ENCODE peak calls at places on chromosomes 2 and 18, in ten cellular contexts. N is 8988T; J is mammary epithelial cell; Y is dorsolateral prefrontal cortex; X is mesenteric fat pad; H is PC-3; T is stimulated activated naive CD4-positive, alpha-beta T cell; F is nephron progenitor cell; C is WTC11; O is right cardiac atrium. V is an unnamed sample.

GRCh38 chr2:121069434-121069969 is 215.5 kb downstream of the TFCP2L1 start:
- DNase-seq in N (no peak), J (no peak), Y (no peak), X (no peak), H (no peak), T (no peak), F (no peak), C (no peak), O (no peak), V (no peak)

GRCh38 chr18:475202-475624 is 25.3 kb downstream of the COLEC12 start:
- DNase-seq in N (peak; percentile 62), J (no peak), Y (no peak), X (no peak), H (peak; percentile 60), T (no peak), F (peak; percentile 27), C (peak; percentile 48), O (peak; percentile 54), V (no peak)

GRCh38 chr2:223997938-223998337 is 40.7 kb downstream of the MRPL44 start:
- DNase-seq in N (no peak), J (no peak), Y (no peak), X (no peak), H (no peak), T (no peak), F (no peak), C (no peak), O (no peak), V (no peak)

GRCh38 chr18:74066018-74066417 is 81.6 kb downstream of the FBXO15 start:
- DNase-seq in N (no peak), J (no peak), Y (no peak), X (no peak), H (no peak), T (no peak), F (no peak), C (no peak), O (no peak), V (no peak)

GRCh38 chr2:120879401-120880295 is 144.0 kb downstream of the GLI2 start:
- DNase-seq in N (peak; percentile 61), J (no peak), Y (no peak), X (no peak), H (no peak), T (no peak), F (no peak), C (no peak), O (no peak), V (no peak)

GRCh38 chr18:40159141-40160017 is 1795.7 kb upstream of the PIK3C3 start:
- DNase-seq in N (no peak), J (peak; percentile 34), Y (no peak), X (no peak), H (peak; percentile 41), T (no peak), F (no peak), C (no peak), O (no peak), V (no peak)

GRCh38 chr2:127448526-127448925 is 30.3 kb downstream of the PROC start:
- DNase-seq in N (no peak), J (no peak), Y (no peak), X (no peak), H (peak; percentile 60), T (no peak), F (no peak), C (no peak), O (no peak), V (no peak)

GRCh38 chr2:148875387-148876051 is 492 bp downstream of the KIF5C start:
- DNase-seq in N (peak; percentile 41), J (no peak), Y (no peak), X (no peak), H (no peak), T (no peak), F (peak; percentile 20), C (no peak), O (peak; percentile 44), V (no peak)

GRCh38 chr2:58107803-58108710 is 61.5 kb downstream of the VRK2 start:
- DNase-seq in N (no peak), J (peak; percentile 89), Y (no peak), X (no peak), H (peak; percentile 93), T (no peak), F (no peak), C (no peak), O (no peak), V (no peak)

GRCh38 chr2:25402477-25402876 is 60.8 kb upstream of the DNMT3A start:
- DNase-seq in N (no peak), J (no peak), Y (no peak), X (no peak), H (no peak), T (no peak), F (no peak), C (no peak), O (no peak), V (no peak)

GRCh38 chr2:23487735-23488492 is 102.9 kb downstream of the KLHL29 start:
- DNase-seq in N (no peak), J (peak; percentile 60), Y (no peak), X (no peak), H (no peak), T (no peak), F (no peak), C (no peak), O (peak; percentile 30), V (no peak)

GRCh38 chr2:96923810-96924774 is 54.2 kb upstream of the SEMA4C start:
- DNase-seq in N (no peak), J (no peak), Y (no peak), X (no peak), H (no peak), T (peak; percentile 46), F (no peak), C (no peak), O (no peak), V (no peak)

GRCh38 chr2:120465989-120466703 is 120.2 kb downstream of the INHBB start:
- DNase-seq in N (no peak), J (no peak), Y (no peak), X (no peak), H (no peak), T (no peak), F (peak; percentile 41), C (peak; percentile 81), O (no peak), V (no peak)

GRCh38 chr2:118032169-118033013 is 18.5 kb upstream of the CCDC93 start:
- DNase-seq in N (no peak), J (peak; percentile 23), Y (no peak), X (no peak), H (peak; percentile 68), T (no peak), F (peak; percentile 49), C (peak; percentile 38), O (no peak), V (no peak)

GRCh38 chr2:110744429-110744828 is 12.1 kb downstream of the ACOXL start:
- DNase-seq in N (no peak), J (no peak), Y (no peak), X (no peak), H (no peak), T (no peak), F (no peak), C (no peak), O (no peak), V (no peak)

GRCh38 chr2:233822781-233823730 is 31.3 kb downstream of the HJURP start:
- DNase-seq in N (no peak), J (no peak), Y (peak; percentile 38), X (peak; percentile 88), H (no peak), T (no peak), F (no peak), C (no peak), O (peak; percentile 25), V (peak; percentile 71)

GRCh38 chr2:230052299-230052698 is 16.4 kb downstream of the SLC16A14 start:
- DNase-seq in N (no peak), J (no peak), Y (no peak), X (no peak), H (no peak), T (no peak), F (no peak), C (no peak), O (no peak), V (no peak)

GRCh38 chr18:24111936-24112335 is 26.9 kb upstream of the CABYR start:
- DNase-seq in N (no peak), J (no peak), Y (no peak), X (no peak), H (peak; percentile 19), T (no peak), F (no peak), C (no peak), O (no peak), V (no peak)

GRCh38 chr2:31219131-31219969 is 2.0 kb upstream of the CAPN14 start:
- DNase-seq in N (no peak), J (no peak), Y (no peak), X (no peak), H (no peak), T (no peak), F (no peak), C (no peak), O (no peak), V (peak; percentile 57)

GRCh38 chr2:137893145-137893544 is 71.1 kb upstream of the HNMT start:
- DNase-seq in N (no peak), J (no peak), Y (no peak), X (no peak), H (no peak), T (no peak), F (no peak), C (no peak), O (no peak), V (no peak)

GRCh38 chr2:145617420-145617819 is 1097.5 kb upstream of the ZEB2 start:
- DNase-seq in N (no peak), J (no peak), Y (no peak), X (no peak), H (no peak), T (no peak), F (no peak), C (no peak), O (no peak), V (no peak)

GRCh38 chr2:238225911-238226697 is 13.7 kb downstream of the HES6 start:
- DNase-seq in N (no peak), J (no peak), Y (no peak), X (peak; percentile 87), H (no peak), T (no peak), F (no peak), C (no peak), O (peak; percentile 80), V (no peak)

GRCh38 chr2:73730810-73731209 is 6.3 kb downstream of the TPRKB start:
- DNase-seq in N (no peak), J (no peak), Y (no peak), X (no peak), H (no peak), T (no peak), F (no peak), C (no peak), O (no peak), V (no peak)

GRCh38 chr2:120761164-120761861 is 25.6 kb downstream of the GLI2 start:
- DNase-seq in N (no peak), J (no peak), Y (peak; percentile 39), X (peak; percentile 43), H (no peak), T (no peak), F (no peak), C (peak; percentile 12), O (peak; percentile 28), V (peak; percentile 63)

GRCh38 chr18:50659091-50660003 is 99.5 kb downstream of the MAPK4 start:
- DNase-seq in N (peak; percentile 35), J (peak; percentile 61), Y (no peak), X (peak; percentile 20), H (peak; percentile 27), T (no peak), F (no peak), C (no peak), O (no peak), V (peak; percentile 75)

GRCh38 chr2:225738735-225739134 is 339.2 kb downstream of the NYAP2 start:
- DNase-seq in N (no peak), J (no peak), Y (no peak), X (no peak), H (no peak), T (no peak), F (no peak), C (no peak), O (no peak), V (no peak)

GRCh38 chr2:238666543-238666942 is 181.3 kb upstream of the TWIST2 start:
- DNase-seq in N (no peak), J (no peak), Y (no peak), X (no peak), H (no peak), T (no peak), F (no peak), C (no peak), O (no peak), V (no peak)

GRCh38 chr2:170393861-170394498 is 216.0 kb downstream of the MYO3B start:
- DNase-seq in N (no peak), J (no peak), Y (no peak), X (no peak), H (no peak), T (no peak), F (no peak), C (no peak), O (no peak), V (no peak)

V was measured in cardiac septum.